ENCODE peak calls at places on chromosomes 16 and 17, in four cellular contexts. X is fibroblast of lung; S is A549; I is CD4-positive, alpha-beta T cell. W is an unnamed sample.

GRCh38 chr16:73396556-73396955 is 348.6 kb upstream of the ZFHX3 start:
- DNase-seq in X (no peak), S (no peak), I (no peak), W (peak; percentile 8)

GRCh38 chr17:7606280-7606679 is 8.4 kb downstream of the FXR2 start:
- DNase-seq in X (no peak), S (no peak), I (no peak), W (no peak)

GRCh38 chr17:55273579-55274370 is 9.0 kb downstream of the HLF start:
- DNase-seq in X (no peak), S (peak; percentile 13), I (no peak), W (no peak)

GRCh38 chr17:8696456-8696855 is 48.2 kb downstream of the CCDC42 start:
- DNase-seq in X (peak; percentile 64), S (no peak), I (no peak), W (no peak)

GRCh38 chr16:88783391-88784073 is 1.5 kb downstream of the PIEZO1 start:
- DNase-seq in X (peak; percentile 37), S (no peak), I (no peak), W (no peak)

GRCh38 chr17:15973834-15974233 is 25.7 kb downstream of the ZSWIM7 start:
- DNase-seq in X (no peak), S (no peak), I (no peak), W (no peak)

GRCh38 chr17:3038941-3039340 is 24.5 kb downstream of the OR1D5 start:
- DNase-seq in X (no peak), S (no peak), I (no peak), W (no peak)

GRCh38 chr16:49890876-49891275 is 35.0 kb upstream of the ZNF423 start:
- DNase-seq in X (no peak), S (peak; percentile 15), I (peak; percentile 15), W (peak; percentile 9)

GRCh38 chr16:67961551-67961957 is 6.9 kb downstream of the SLC12A4 start:
- DNase-seq in X (no peak), S (no peak), I (no peak), W (no peak)

GRCh38 chr17:50603340-50603739 is 31.3 kb upstream of the ABCC3 start:
- DNase-seq in X (no peak), S (peak; percentile 37), I (no peak), W (no peak)
- TF ChIP-seq CTCF in X (peak; percentile 6), S (no peak), I (no peak), W (peak; percentile 50)

DNA sequence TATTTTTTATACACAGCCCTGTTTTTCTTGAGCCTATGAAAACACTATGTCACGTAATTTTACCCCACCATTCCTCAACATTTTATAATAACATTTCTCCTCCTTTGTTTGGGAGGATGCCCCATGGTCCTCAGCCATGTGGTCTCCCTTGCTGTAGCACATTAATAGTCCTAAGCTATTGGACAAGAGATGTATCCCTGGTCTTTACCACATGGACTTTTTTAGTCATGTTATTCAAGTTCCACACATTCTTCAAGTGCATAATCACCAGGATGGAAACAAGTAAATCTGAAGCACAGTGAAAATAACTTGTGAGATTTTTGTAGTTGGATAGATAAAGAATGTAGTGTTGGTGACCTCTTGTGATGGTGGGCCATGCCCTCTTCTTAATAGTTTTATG is 2.1 kb upstream of the KRTAP2-3 start:
- DNase-seq in X (peak; percentile 99), S (peak; percentile 52), I (no peak), W (no peak)
- TF ChIP-seq CTCF in X (no peak), S (no peak), I (no peak), W (no peak)

DNA sequence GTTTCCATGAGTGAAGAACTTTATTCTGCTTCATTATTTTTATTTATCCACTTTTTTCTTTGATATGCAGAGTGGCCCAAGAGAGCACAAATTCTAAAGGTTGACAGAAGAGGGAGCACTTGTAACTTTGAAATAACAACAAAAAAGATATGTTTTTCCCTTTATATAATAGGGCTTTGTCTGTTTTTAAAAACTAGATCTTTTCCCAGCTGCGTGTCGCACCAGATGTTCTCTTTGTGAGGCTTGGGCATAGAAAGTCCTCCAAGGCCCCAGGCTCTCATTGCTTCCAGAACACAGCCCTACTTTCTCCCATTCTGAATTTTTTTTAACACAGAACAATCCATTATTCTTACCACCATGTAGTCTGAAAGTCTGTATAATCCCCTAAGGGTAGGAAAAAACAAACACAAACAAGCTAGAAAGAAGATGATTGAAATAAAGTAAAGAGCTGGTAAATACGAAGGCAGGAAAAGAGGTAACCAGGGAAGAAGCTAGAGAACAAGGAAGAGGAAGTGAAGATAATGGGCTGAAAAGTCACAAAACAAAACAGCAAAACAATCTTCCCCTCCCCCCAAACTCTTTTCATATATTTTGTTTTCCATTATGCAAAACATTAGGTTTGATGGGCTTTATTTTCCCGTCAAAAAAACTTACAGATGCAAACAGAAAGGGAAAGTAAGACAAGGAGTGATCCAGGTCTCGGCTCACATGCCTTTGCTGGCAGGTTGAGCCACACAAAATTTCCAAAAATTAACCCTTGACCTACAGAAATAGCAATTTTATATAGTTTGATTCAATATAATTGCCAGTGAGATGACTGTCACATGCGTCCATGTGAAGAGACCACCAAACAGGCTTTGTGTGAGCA is 160.3 kb downstream of the ABCA8 start:
- DNase-seq in X (peak; percentile 24), S (no peak), I (no peak), W (peak; percentile 32)
- TF ChIP-seq CTCF in X (peak; percentile 55), S (peak; percentile 15), I (no peak), W (peak; percentile 45)

GRCh38 chr17:72725432-72726068 is 366.9 kb downstream of the SLC39A11 start:
- DNase-seq in X (peak; percentile 55), S (peak; percentile 83), I (peak; percentile 14), W (peak; percentile 43)
- TF ChIP-seq CTCF in X (peak; percentile 95), S (peak; percentile 97), I (peak; percentile 90), W (peak; percentile 94)

GRCh38 chr17:76449126-76449525 is 3.8 kb downstream of the UBE2O start:
- DNase-seq in X (peak; percentile 26), S (no peak), I (no peak), W (no peak)

GRCh38 chr17:76453431-76453743 is 435 bp upstream of the UBE2O start:
- DNase-seq in X (no peak), S (no peak), I (no peak), W (no peak)

GRCh38 chr17:76451480-76451879 is 1.5 kb downstream of the UBE2O start:
- DNase-seq in X (no peak), S (no peak), I (no peak), W (no peak)

GRCh38 chr17:76452102-76452645 is 778 bp downstream of the UBE2O start:
- DNase-seq in X (no peak), S (no peak), I (no peak), W (no peak)

DNA sequence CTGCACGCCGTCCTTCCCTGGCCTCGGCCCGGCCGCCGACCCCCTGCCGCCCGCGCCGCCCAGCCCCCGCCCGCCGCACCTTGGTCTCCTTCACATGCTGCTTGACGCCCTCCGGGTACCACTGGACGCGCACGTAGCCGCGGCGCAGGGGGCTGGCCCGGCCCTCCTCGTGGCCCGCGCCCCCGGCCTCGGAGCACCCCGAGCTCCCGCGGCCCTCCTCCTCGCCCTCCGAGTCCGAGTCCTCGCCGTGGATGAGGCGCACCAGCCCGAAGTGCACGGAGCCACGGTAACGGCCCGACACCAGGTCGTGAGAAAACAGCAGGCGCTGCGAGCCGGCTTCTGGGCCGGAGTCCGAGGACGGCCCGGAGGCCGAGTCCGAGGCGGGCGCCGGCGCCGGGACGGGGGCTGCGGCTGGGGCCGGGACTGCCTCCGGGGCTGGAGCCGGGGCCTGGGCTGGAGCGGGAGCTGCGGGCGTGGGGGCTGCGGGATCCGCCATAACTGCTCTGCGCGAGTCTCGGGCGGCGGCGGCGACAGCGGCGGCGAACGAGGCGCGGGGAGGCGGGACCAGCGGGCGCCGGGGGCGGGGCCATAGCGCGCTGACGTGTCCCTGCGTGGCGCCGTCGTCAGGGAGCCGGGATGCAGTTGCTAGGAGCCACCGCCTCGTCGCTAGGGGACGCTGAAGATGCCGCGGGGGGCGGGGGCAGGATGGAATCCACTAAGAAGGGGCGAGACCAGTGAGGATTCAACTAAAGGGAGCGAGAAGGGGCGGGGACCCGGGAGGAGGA is at the start of gene UBE2O:
- DNase-seq in X (peak; percentile 82), S (peak; percentile 94), I (peak; percentile 92), W (peak; percentile 89)
- TF ChIP-seq CTCF in X (peak; percentile 24), S (peak; percentile 44), I (peak; percentile 47), W (peak; percentile 66)

GRCh38 chr17:45650601-45651000 is 133.5 kb upstream of the CRHR1 start:
- DNase-seq in X (no peak), S (no peak), I (no peak), W (no peak)

GRCh38 chr17:45646288-45646988 is 137.7 kb upstream of the CRHR1 start:
- DNase-seq in X (no peak), S (no peak), I (no peak), W (no peak)

GRCh38 chr17:45649796-45650195 is 134.3 kb upstream of the CRHR1 start:
- DNase-seq in X (no peak), S (no peak), I (no peak), W (no peak)

GRCh38 chr17:45651145-45651713 is 132.9 kb upstream of the CRHR1 start:
- DNase-seq in X (no peak), S (no peak), I (no peak), W (no peak)

GRCh38 chr17:45648642-45649041 is 135.5 kb upstream of the CRHR1 start:
- DNase-seq in X (no peak), S (no peak), I (no peak), W (no peak)
- TF ChIP-seq CTCF in X (no peak), S (no peak), I (no peak), W (peak; percentile 24)

W was measured in GM06990.